ENCODE peak calls at places on chromosomes 4 and X, in seven cellular contexts. V is adrenal gland, Q is BE2C, T is psoas muscle, A is stomach, U is WTC11, Y is lung. O is an unnamed sample.

GRCh38 chr4:18042754-18043153 is 21.2 kb upstream of the LCORL start:
- DNase-seq in V (no peak), Q (no peak), T (no peak), A (no peak), U (no peak), Y (no peak), O (no peak)

GRCh38 chr4:3283916-3284315 is 8.9 kb upstream of the RGS12 start:
- DNase-seq in V (no peak), Q (no peak), T (no peak), A (peak; percentile 17), U (peak; percentile 9), Y (no peak), O (no peak)

GRCh38 chrX:830532-830931 is 199.9 kb downstream of the SHOX start:
- DNase-seq in V (no peak), Q (no peak), T (no peak), A (no peak), U (no peak), Y (no peak), O (no peak)

GRCh38 chr4:138218976-138219375 is 23.2 kb downstream of the SLC7A11 start:
- DNase-seq in V (no peak), Q (no peak), T (no peak), A (no peak), U (no peak), Y (no peak), O (no peak)

GRCh38 chrX:134717698-134718328 is 59.5 kb upstream of the PLAC1 start:
- DNase-seq in V (no peak), Q (no peak), T (no peak), A (no peak), U (no peak), Y (no peak), O (no peak)

GRCh38 chrX:16610121-16610565 is 39.8 kb upstream of the S100G start:
- DNase-seq in V (no peak), Q (no peak), T (no peak), A (no peak), U (no peak), Y (no peak), O (no peak)

GRCh38 chr4:122912810-122913575 is 9.4 kb downstream of the NUDT6 start:
- DNase-seq in V (no peak), Q (no peak), T (no peak), A (no peak), U (no peak), Y (no peak), O (no peak)

GRCh38 chrX:115372026-115372610 is 82.6 kb downstream of the LUZP4 start:
- DNase-seq in V (no peak), Q (no peak), T (no peak), A (no peak), U (no peak), Y (no peak), O (no peak)

GRCh38 chr4:73998040-73999011 is at the start of gene CXCL5:
- DNase-seq in V (peak; percentile 10), Q (no peak), T (peak; percentile 53), A (peak; percentile 44), U (peak; percentile 75), Y (no peak), O (no peak)

GRCh38 chr4:69049860-69050259 is 46.4 kb upstream of the UGT2B7 start:
- DNase-seq in V (no peak), Q (no peak), T (no peak), A (no peak), U (no peak), Y (no peak), O (no peak)

GRCh38 chr4:84126061-84126787 is 372.9 kb downstream of the NKX6-1 start:
- DNase-seq in V (no peak), Q (peak; percentile 67), T (no peak), A (no peak), U (no peak), Y (no peak), O (no peak)

DNA sequence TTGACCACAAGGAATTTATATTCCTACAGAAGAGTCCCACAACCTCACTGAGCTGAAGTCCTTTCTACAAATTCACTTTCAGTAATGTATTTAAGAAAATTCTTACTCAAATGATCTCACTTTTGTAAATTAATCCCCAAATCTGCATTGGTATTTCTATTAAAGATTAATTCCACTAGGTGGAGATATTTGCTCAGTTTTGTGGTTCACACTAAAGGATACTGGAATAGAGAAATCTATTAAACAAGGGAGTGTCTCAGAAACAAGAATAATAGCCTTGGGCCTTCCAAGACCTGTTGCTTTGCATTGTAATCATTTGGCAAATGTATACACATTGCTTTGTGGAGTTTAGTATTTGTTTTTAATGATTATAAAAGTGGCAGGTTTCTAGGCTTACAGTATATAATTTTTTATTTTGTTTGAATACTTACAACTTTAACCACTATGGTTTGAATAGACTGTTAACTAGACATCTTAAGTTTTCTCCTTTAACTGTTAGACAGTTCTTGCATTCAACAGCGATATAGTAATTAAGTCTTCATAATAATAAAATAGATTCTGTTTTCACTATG is 25.9 kb downstream of the CFAP299 start:
- DNase-seq in V (no peak), Q (no peak), T (no peak), A (no peak), U (no peak), Y (no peak), O (no peak)
- TF ChIP-seq CTCF in V (peak; percentile 31), Q (peak; percentile 19), T (peak; percentile 28), A (no peak), U (peak; percentile 39), Y (no peak), O (peak; percentile 48)

DNA sequence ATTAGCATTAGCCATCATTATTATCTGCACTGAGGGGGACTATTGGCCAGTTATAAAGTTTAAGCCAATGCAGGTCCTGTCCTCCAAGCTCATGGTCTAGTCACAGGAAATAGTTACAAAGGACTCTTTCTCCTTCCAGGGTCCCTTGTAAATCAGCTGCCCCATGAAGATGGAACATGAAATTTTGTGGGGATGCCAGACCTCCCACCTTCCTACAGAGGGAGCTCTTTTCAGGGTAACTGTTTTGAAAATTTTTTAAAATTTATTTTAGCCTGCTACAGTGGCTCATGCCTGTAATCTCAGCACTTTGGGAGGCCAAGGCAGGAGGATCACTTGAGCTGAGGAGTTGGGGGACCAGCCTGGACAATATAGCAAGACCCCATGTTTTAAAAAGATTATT is 124.4 kb upstream of the SLC34A2 start:
- DNase-seq in V (no peak), Q (no peak), T (no peak), A (no peak), U (no peak), Y (no peak), O (no peak)
- TF ChIP-seq CTCF in V (no peak), Q (no peak), T (no peak), A (no peak), U (peak; percentile 36), Y (no peak), O (peak; percentile 20)

DNA sequence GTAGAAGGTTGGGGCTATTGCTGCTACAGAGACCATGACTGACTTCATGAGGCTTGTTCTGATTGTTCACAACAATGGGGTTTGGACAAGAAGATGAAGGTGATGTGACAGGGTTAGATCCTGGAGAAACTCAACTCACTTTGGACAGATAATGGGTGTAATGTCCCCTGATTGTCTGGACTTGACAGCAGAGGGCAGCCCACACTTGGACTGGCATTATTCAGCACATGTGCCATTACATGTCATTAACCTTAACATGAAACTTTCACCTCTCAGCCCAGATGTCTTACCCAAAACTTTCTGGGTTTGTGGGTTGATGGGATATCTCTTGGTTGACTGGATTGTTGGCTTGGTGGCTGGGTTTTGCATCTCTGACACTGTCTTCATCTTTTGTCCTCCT is 101.5 kb downstream of the MXRA5 start:
- DNase-seq in V (no peak), Q (no peak), T (no peak), A (no peak), U (no peak), Y (no peak), O (no peak)
- TF ChIP-seq CTCF in V (peak; percentile 29), Q (no peak), T (peak; percentile 12), A (no peak), U (no peak), Y (no peak), O (no peak)

DNA sequence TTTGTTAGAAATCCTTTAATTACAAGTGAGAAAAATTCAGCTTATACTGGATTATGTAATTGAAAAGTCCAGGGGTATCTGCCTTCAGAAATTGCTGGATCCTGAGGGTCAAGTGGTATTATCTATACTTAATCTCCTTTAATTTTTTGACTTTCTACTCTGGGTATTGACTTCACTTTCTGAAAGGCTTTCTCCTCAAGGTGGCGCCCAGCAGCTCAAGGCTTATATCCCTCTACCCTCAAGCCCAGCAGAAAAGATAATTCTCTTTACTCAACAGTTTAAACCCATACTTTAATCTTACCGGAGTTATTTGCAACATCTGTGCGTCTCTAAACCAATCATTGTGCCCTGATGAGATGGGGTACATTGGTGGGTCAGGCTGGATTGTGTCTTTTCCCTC is 129.5 kb downstream of the LARP7 start:
- DNase-seq in V (peak; percentile 9), Q (peak; percentile 27), T (no peak), A (no peak), U (peak; percentile 40), Y (no peak), O (no peak)
- TF ChIP-seq CTCF in V (no peak), Q (peak; percentile 56), T (no peak), A (no peak), U (no peak), Y (no peak), O (peak; percentile 54)

GRCh38 chr4:184399505-184399893 is 74.9 kb downstream of the IRF2 start:
- DNase-seq in V (peak; percentile 72), Q (no peak), T (no peak), A (no peak), U (no peak), Y (no peak), O (no peak)
- TF ChIP-seq CTCF in V (peak; percentile 26), Q (no peak), T (no peak), A (no peak), U (no peak), Y (no peak), O (no peak)

O was measured in D721Med.